ENCODE peak calls at places on chromosome 3, in seven cellular contexts. M, J, V, X, O, E and H are unnamed samples.

GRCh38 chr3:115275897-115276296 is 128.8 kb upstream of the ZBTB20 start:
- DNase-seq in V (no peak), J (no peak), E (peak; percentile 70), X (no peak), O (no peak), M (no peak), H (no peak)

GRCh38 chr3:5264093-5264610 is 76.6 kb downstream of the EDEM1 start:
- DNase-seq in E (no peak), V (no peak), J (no peak), X (no peak), O (no peak), M (no peak), H (no peak)

GRCh38 chr3:149585401-149585726 is 72.5 kb downstream of the WWTR1 start:
- DNase-seq in M (no peak), X (no peak), O (no peak), V (no peak), J (no peak), E (no peak), H (no peak)

GRCh38 chr3:132432639-132433038 is 15.3 kb downstream of the DNAJC13 start:
- DNase-seq in J (no peak), E (peak; percentile 79), V (peak; percentile 77), M (no peak), X (no peak), O (no peak), H (no peak)

GRCh38 chr3:153166206-153166605 is 4.2 kb downstream of the RAP2B start:
- DNase-seq in E (peak; percentile 44), J (no peak), X (no peak), V (peak; percentile 26), M (peak; percentile 39), O (no peak), H (no peak)

GRCh38 chr3:52481819-52482521 is 13.2 kb upstream of the STAB1 start:
- DNase-seq in E (peak; percentile 28), J (no peak), X (no peak), V (no peak), M (no peak), O (no peak), H (no peak)

GRCh38 chr3:195162033-195162669 is 108.8 kb downstream of the XXYLT1 start:
- DNase-seq in O (no peak), V (no peak), X (no peak), E (no peak), J (no peak), M (no peak), H (no peak)

GRCh38 chr3:10442151-10442795 is 63.1 kb downstream of the ATP2B2 start:
- DNase-seq in V (no peak), O (no peak), X (no peak), J (no peak), E (no peak), M (no peak), H (no peak)

GRCh38 chr3:9935966-9936365 is 2.3 kb downstream of the CRELD1 start:
- DNase-seq in E (no peak), J (no peak), X (no peak), V (no peak), O (no peak), M (no peak), H (no peak)

DNA sequence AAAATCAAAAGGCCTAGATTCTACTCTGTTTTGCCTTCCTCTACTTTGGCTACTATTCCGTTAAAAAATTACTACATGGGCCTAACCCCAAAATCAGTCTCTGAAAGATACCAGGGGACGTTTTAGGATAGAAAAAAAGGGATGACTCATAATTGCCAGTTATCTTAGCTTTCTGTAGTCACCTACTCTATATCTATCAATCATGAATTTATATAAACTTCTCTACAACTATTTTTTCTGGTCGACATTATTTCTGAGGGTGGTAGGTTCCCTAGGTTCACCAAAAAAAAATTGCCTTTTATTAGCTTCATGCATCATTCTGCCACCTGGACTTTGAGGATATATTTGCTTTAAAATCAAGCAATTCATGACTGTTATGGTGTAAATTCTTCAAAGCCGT is 36.5 kb downstream of the RAF1 start:
- DNase-seq in V (no peak), J (no peak), M (no peak), O (no peak), X (no peak), E (no peak), H (no peak)
- H3K27ac ChIP-seq in V (no peak overlapping the region), J (peak overlapping the region; percentile 17), M (no peak overlapping the region), O (peak overlapping the region; percentile 3), X (no peak overlapping the region), E (no peak overlapping the region), H (no peak overlapping the region)

GRCh38 chr3:141845407-141846049 is 30.9 kb upstream of the ATP1B3 start:
- DNase-seq in V (no peak), X (no peak), J (no peak), O (no peak), E (no peak), M (peak; percentile 48), H (no peak)
- TF ChIP-seq CTCF in V (peak; percentile 2), X (no peak), J (no peak), O (no peak), E (no peak), M (no peak), H (no peak)

GRCh38 chr3:122189357-122189756 is 5.9 kb downstream of the CASR start:
- DNase-seq in E (no peak), O (no peak), M (no peak), V (no peak), X (no peak), J (no peak), H (no peak)
- H3K4me3 ChIP-seq in E (no peak overlapping the region), O (no peak overlapping the region), M (no peak overlapping the region), V (no peak overlapping the region), X (no peak overlapping the region), J (no peak overlapping the region), H (no peak overlapping the region)

GRCh38 chr3:134325722-134326121 is 48.5 kb downstream of the AMOTL2 start:
- DNase-seq in M (no peak), E (no peak), V (no peak), J (no peak), X (peak; percentile 67), O (no peak), H (peak; percentile 56)
- H3K27ac ChIP-seq in M (no peak overlapping the region), E (peak overlapping the region; percentile 48), V (peak overlapping the region; percentile 89), J (peak overlapping the region; percentile 50), X (peak overlapping the region; percentile 42), O (peak overlapping the region; percentile 90), H (no peak overlapping the region)

DNA sequence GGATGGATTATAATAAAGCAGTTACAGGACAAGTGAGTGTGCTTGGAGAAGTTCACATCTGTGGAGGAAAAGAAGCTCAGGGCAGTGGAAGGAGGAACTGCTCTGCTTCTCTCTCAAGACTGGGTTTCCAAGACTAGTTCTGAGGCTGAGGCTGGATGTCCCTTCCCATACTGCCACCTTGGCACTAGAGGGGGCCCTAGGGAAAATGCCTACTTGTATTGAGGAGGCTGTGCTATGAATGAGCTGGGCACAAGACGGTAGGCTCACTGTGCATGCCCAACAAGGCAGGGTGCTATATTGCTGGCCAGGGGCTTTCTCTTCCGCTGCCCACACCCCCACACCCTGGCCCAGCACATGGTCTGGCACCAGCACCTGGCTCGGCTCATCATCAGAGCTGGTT is 65.2 kb downstream of the SLCO2A1 start:
- DNase-seq in V (no peak), X (no peak), O (no peak), M (no peak), E (no peak), J (no peak), H (no peak)
- TF ChIP-seq CTCF in V (peak; percentile 48), X (no peak), O (no peak), M (no peak), E (no peak), J (no peak), H (no peak)

GRCh38 chr3:126671521-126671920 is 16.6 kb upstream of the TXNRD3 start:
- DNase-seq in J (no peak), O (no peak), X (no peak), M (no peak), E (no peak), V (no peak), H (no peak)
- H3K4me3 ChIP-seq in J (no peak overlapping the region), O (no peak overlapping the region), X (no peak overlapping the region), M (no peak overlapping the region), E (no peak overlapping the region), V (no peak overlapping the region), H (no peak overlapping the region)